ENCODE peak calls at places on chromosomes 7 and 10, in six cellular contexts. W, T, Z, Y, J and L are unnamed samples.

GRCh38 chr7:38222481-38223096 is 44.5 kb downstream of the STARD3NL start:
- DNase-seq in W (peak), T (no peak), Z (no peak), Y (no peak), J (peak), L (no peak)

GRCh38 chr7:148856035-148856881 is 27.8 kb downstream of the EZH2 start:
- DNase-seq in W (peak), T (no peak), Z (no peak), Y (peak), J (peak), L (no peak)

GRCh38 chr10:71638577-71639411 is 80.8 kb downstream of the C10orf105 start:
- DNase-seq in W (no peak), T (no peak), Z (peak), Y (no peak), J (peak), L (no peak)

GRCh38 chr10:93566435-93567276 is at the start of gene FFAR4:
- DNase-seq in W (no peak), T (no peak), Z (no peak), Y (peak), J (no peak), L (no peak)

GRCh38 chr7:30474893-30475292 is 3.7 kb downstream of the NOD1 start:
- DNase-seq in W (no peak), T (no peak), Z (no peak), Y (no peak), J (no peak), L (no peak)

GRCh38 chr10:49736564-49737113 is 25.5 kb downstream of the OGDHL start:
- DNase-seq in W (no peak), T (no peak), Z (no peak), Y (no peak), J (no peak), L (peak)

GRCh38 chr10:110410329-110411046 is 87.2 kb upstream of the DUSP5 start:
- DNase-seq in W (no peak), T (peak), Z (no peak), Y (no peak), J (no peak), L (no peak)

GRCh38 chr7:80699030-80699638 is 60.7 kb downstream of the CD36 start:
- DNase-seq in W (peak), T (no peak), Z (no peak), Y (no peak), J (no peak), L (no peak)

GRCh38 chr10:98380493-98381339 is 34.3 kb downstream of the PYROXD2 start:
- DNase-seq in W (no peak), T (no peak), Z (no peak), Y (no peak), J (no peak), L (no peak)

GRCh38 chr10:50541317-50541716 is 82.4 kb downstream of the SGMS1 start:
- DNase-seq in W (no peak), T (no peak), Z (no peak), Y (no peak), J (no peak), L (no peak)

GRCh38 chr10:29806350-29806788 is 171.6 kb upstream of the SVIL start:
- DNase-seq in W (no peak), T (no peak), Z (no peak), Y (no peak), J (no peak), L (no peak)

GRCh38 chr7:17706734-17707133 is 233.6 kb downstream of the SNX13 start:
- DNase-seq in W (peak), T (peak), Z (no peak), Y (no peak), J (peak), L (no peak)

GRCh38 chr7:97107192-97107800 is 10.2 kb upstream of the SDHAF3 start:
- DNase-seq in W (no peak), T (no peak), Z (no peak), Y (no peak), J (no peak), L (no peak)

GRCh38 chr7:94296886-94297285 is 97.8 kb upstream of the COL1A2 start:
- DNase-seq in W (no peak), T (no peak), Z (no peak), Y (no peak), J (no peak), L (no peak)

GRCh38 chr10:72108811-72109618 is 20.7 kb upstream of the SPOCK2 start:
- DNase-seq in W (no peak), T (no peak), Z (no peak), Y (no peak), J (no peak), L (no peak)

GRCh38 chr7:33722383-33723096 is 182.8 kb upstream of the BMPER start:
- DNase-seq in W (no peak), T (peak), Z (no peak), Y (no peak), J (peak), L (no peak)

GRCh38 chr7:37510043-37510634 is 61.5 kb upstream of the ELMO1 start:
- DNase-seq in W (peak), T (no peak), Z (no peak), Y (no peak), J (no peak), L (no peak)

GRCh38 chr10:74529205-74529604 is 297.2 kb upstream of the KAT6B start:
- DNase-seq in W (no peak), T (no peak), Z (no peak), Y (no peak), J (no peak), L (no peak)

GRCh38 chr10:12726971-12727831 is 274.3 kb downstream of the CCDC3 start:
- DNase-seq in W (no peak), T (no peak), Z (no peak), Y (no peak), J (no peak), L (no peak)

GRCh38 chr10:43110318-43111071 is 27.8 kb upstream of the CSGALNACT2 start:
- DNase-seq in W (no peak), T (no peak), Z (peak), Y (peak), J (no peak), L (no peak)

GRCh38 chr10:114768394-114768786 is 53.2 kb upstream of the FHIP2A start:
- DNase-seq in W (no peak), T (no peak), Z (no peak), Y (no peak), J (no peak), L (no peak)

GRCh38 chr7:30923774-30924413 is 12.2 kb downstream of the AQP1 start:
- DNase-seq in W (no peak), T (no peak), Z (peak), Y (no peak), J (peak), L (no peak)

GRCh38 chr7:127158659-127159058 is 94.1 kb downstream of the GRM8 start:
- DNase-seq in W (no peak), T (no peak), Z (no peak), Y (no peak), J (no peak), L (no peak)